ENCODE peak calls at places on chromosome 7, in six cellular contexts. H is endodermal cell; I is activated T-cell treated with anti-CD3 and anti-CD28 coated beads, Interleukin-2, amount 50 U/mL, for 48 hours; Z is stimulated activated CD4-positive, alpha-beta T cell treated with anti-CD3 and anti-CD28 coated beads, Interleukin-2, amount 100 ng/mL, for 48 hours; O is skeletal muscle cell; G is HTR-8/SVneo. B is an unnamed sample.

GRCh38 chr7:21326916-21327315 is 101.0 kb upstream of the SP4 start:
- DNase-seq in G (no peak), H (no peak), O (no peak), Z (no peak), I (no peak), B (no peak)

GRCh38 chr7:81430150-81430549 is 339.7 kb downstream of the HGF start:
- DNase-seq in G (no peak), H (no peak), I (no peak), Z (no peak), O (no peak), B (peak; percentile 90)

GRCh38 chr7:101399759-101400158 is 37.1 kb downstream of the COL26A1 start:
- DNase-seq in O (no peak), I (no peak), Z (no peak), G (no peak), H (no peak), B (no peak)

GRCh38 chr7:118059209-118059608 is 124.8 kb upstream of the LSM8 start:
- DNase-seq in G (no peak), Z (no peak), I (no peak), H (no peak), O (no peak), B (no peak)

GRCh38 chr7:14751461-14751860 is 151.1 kb downstream of the DGKB start:
- DNase-seq in I (no peak), H (no peak), Z (no peak), G (no peak), O (no peak), B (no peak)

GRCh38 chr7:91812388-91812787 is 68.1 kb downstream of the MTERF1 start:
- DNase-seq in H (no peak), G (no peak), O (no peak), Z (no peak), I (no peak), B (no peak)

GRCh38 chr7:98864726-98865420 is 4.9 kb downstream of the TMEM130 start:
- DNase-seq in Z (no peak), G (no peak), I (no peak), H (no peak), O (no peak), B (no peak)

GRCh38 chr7:94183289-94183749 is 179.2 kb upstream of the BET1 start:
- DNase-seq in O (peak; percentile 97), G (peak; percentile 41), Z (no peak), H (no peak), I (no peak), B (no peak)

GRCh38 chr7:6155596-6155995 is 116.8 kb downstream of the CYTH3 start:
- DNase-seq in G (no peak), Z (no peak), O (no peak), H (no peak), I (no peak), B (no peak)

GRCh38 chr7:141200191-141201108 is 126.6 kb downstream of the TMEM178B start:
- DNase-seq in I (no peak), Z (no peak), O (no peak), H (no peak), G (no peak), B (peak; percentile 22)

GRCh38 chr7:127718325-127718724 is 66.3 kb downstream of the SND1 start:
- DNase-seq in Z (no peak), G (no peak), O (no peak), H (no peak), I (no peak), B (no peak)

GRCh38 chr7:103833401-103833800 is 156.1 kb downstream of the RELN start:
- DNase-seq in I (no peak), Z (no peak), H (no peak), O (no peak), G (no peak), B (no peak)

GRCh38 chr7:29564455-29565185 is 985 bp downstream of the PRR15 start:
- DNase-seq in H (peak; percentile 85), G (peak; percentile 44), I (peak; percentile 27), O (no peak), Z (no peak), B (no peak)

GRCh38 chr7:77979219-77979618 is 180.6 kb downstream of the PHTF2 start:
- DNase-seq in O (no peak), H (no peak), Z (no peak), G (no peak), I (no peak), B (no peak)

GRCh38 chr7:1169409-1170368 is 9.7 kb upstream of the ZFAND2A start:
- DNase-seq in H (peak; percentile 93), O (no peak), G (no peak), Z (peak; percentile 77), I (peak; percentile 98), B (no peak)

GRCh38 chr7:55538538-55538937 is 33.8 kb downstream of the VOPP1 start:
- DNase-seq in I (no peak), H (no peak), G (peak; percentile 51), Z (no peak), O (peak; percentile 82), B (no peak)

GRCh38 chr7:135976312-135977019 is 693 bp downstream of the MTPN start:
- DNase-seq in Z (no peak), I (no peak), G (peak; percentile 13), O (no peak), H (no peak), B (peak; percentile 55)

GRCh38 chr7:30928254-30928872 is 16.7 kb downstream of the AQP1 start:
- DNase-seq in G (no peak), O (no peak), I (no peak), Z (no peak), H (peak; percentile 15), B (no peak)

GRCh38 chr7:23306936-23307521 is 7.9 kb downstream of the MALSU1 start:
- DNase-seq in G (no peak), O (no peak), Z (no peak), I (no peak), H (no peak), B (no peak)

GRCh38 chr7:51123322-51124021 is 193.1 kb downstream of the COBL start:
- DNase-seq in O (peak; percentile 87), Z (peak; percentile 54), G (peak; percentile 41), H (no peak), I (peak; percentile 84), B (no peak)

GRCh38 chr7:98215561-98216495 is 4.6 kb downstream of the BHLHA15 start:
- DNase-seq in H (no peak), Z (no peak), G (no peak), O (no peak), I (no peak), B (no peak)

GRCh38 chr7:155209920-155210319 is 87.8 kb upstream of the INSIG1 start:
- DNase-seq in H (no peak), I (no peak), O (no peak), Z (no peak), G (no peak), B (no peak)

GRCh38 chr7:44712012-44712411 is 36.6 kb upstream of the ZMIZ2 start:
- DNase-seq in G (no peak), I (no peak), Z (no peak), H (no peak), O (no peak), B (no peak)

GRCh38 chr7:158074896-158075632 is 512.6 kb downstream of the PTPRN2 start:
- DNase-seq in O (no peak), I (no peak), Z (no peak), G (no peak), H (no peak), B (no peak)

GRCh38 chr7:154777489-154777888 is 225.4 kb downstream of the PAXIP1 start:
- DNase-seq in I (no peak), H (no peak), Z (no peak), G (no peak), O (no peak), B (no peak)

GRCh38 chr7:128869138-128869943 is 6.7 kb downstream of the ATP6V1F start:
- DNase-seq in Z (peak; percentile 22), I (peak; percentile 77), O (no peak), G (no peak), H (peak; percentile 88), B (peak; percentile 60)

GRCh38 chr7:113775401-113775800 is 143.4 kb downstream of the PPP1R3A start:
- DNase-seq in G (no peak), Z (no peak), I (no peak), H (no peak), O (no peak), B (peak; percentile 37)

GRCh38 chr7:22853674-22854157 is 31.1 kb upstream of the TOMM7 start:
- DNase-seq in I (no peak), Z (peak; percentile 28), H (no peak), O (no peak), G (no peak), B (peak; percentile 39)

GRCh38 chr7:725223-726005 is 1.1 kb upstream of the DNAAF5 start:
- DNase-seq in G (no peak), Z (no peak), H (no peak), O (no peak), I (no peak), B (no peak)

GRCh38 chr7:112668561-112668960 is 121.6 kb downstream of the TMEM168 start:
- DNase-seq in I (no peak), Z (no peak), O (no peak), G (no peak), H (peak; percentile 57), B (no peak)

GRCh38 chr7:70474639-70475234 is 657.2 kb upstream of the GALNT17 start:
- DNase-seq in I (no peak), G (no peak), H (no peak), Z (no peak), O (no peak), B (peak; percentile 42)

GRCh38 chr7:117251687-117252086 is 71.2 kb downstream of the WNT2 start:
- DNase-seq in H (no peak), I (no peak), O (peak; percentile 55), Z (no peak), G (no peak), B (no peak)

GRCh38 chr7:42407828-42408227 is 170.8 kb upstream of the GLI3 start:
- DNase-seq in O (no peak), I (no peak), H (no peak), Z (no peak), G (no peak), B (no peak)

GRCh38 chr7:99196536-99197288 is 11.2 kb downstream of the KPNA7 start:
- DNase-seq in I (no peak), G (no peak), O (no peak), Z (no peak), H (peak; percentile 53), B (no peak)

GRCh38 chr7:42020067-42020466 is 216.9 kb downstream of the GLI3 start:
- DNase-seq in O (no peak), I (no peak), H (no peak), Z (no peak), G (no peak), B (no peak)